ENCODE peak calls at places on chromosomes 13 and 19, in seven cellular contexts. M is H9, D is mesendoderm, P is IMR-90, T is neuronal stem cell, Q is H1, L is mesenchymal stem cell. E is an unnamed sample.
A peak's percentile ranks its signal among the peaks of the same experiment; 100 is the strongest.

GRCh38 chr13:53242015-53242414 is 213.4 kb downstream of the OLFM4 start:
- DNase-seq in M (no peak), D (no peak), P (no peak), T (no peak), Q (no peak), L (no peak), E (no peak)

GRCh38 chr19:6239401-6239844 is 40.4 kb downstream of the MLLT1 start:
- DNase-seq in M (no peak), D (no peak), P (peak; percentile 16), T (no peak), Q (no peak), L (no peak), E (no peak)

GRCh38 chr19:5987077-5987818 is 9.3 kb upstream of the RANBP3 start:
- DNase-seq in M (peak; percentile 78), D (peak; percentile 84), P (peak; percentile 77), T (peak; percentile 71), Q (peak; percentile 87), L (peak; percentile 77), E (peak; percentile 67)

GRCh38 chr13:60043262-60043661 is 120.5 kb downstream of the DIAPH3 start:
- DNase-seq in M (no peak), D (no peak), P (peak; percentile 4), T (no peak), Q (no peak), L (peak; percentile 8), E (no peak)

GRCh38 chr19:51295382-51296126 is 15.9 kb upstream of the IGLON5 start:
- DNase-seq in M (peak; percentile 74), D (peak; percentile 55), P (no peak), T (no peak), Q (peak; percentile 59), L (no peak), E (no peak)

GRCh38 chr13:28753208-28753892 is 34.6 kb upstream of the SLC46A3 start:
- DNase-seq in M (peak; percentile 79), D (peak; percentile 97), P (peak; percentile 91), T (no peak), Q (peak; percentile 50), L (peak; percentile 92), E (peak; percentile 95)

GRCh38 chr13:110304256-110304655 is 2.7 kb downstream of the COL4A1 start:
- DNase-seq in M (peak; percentile 14), D (no peak), P (peak; percentile 70), T (no peak), Q (no peak), L (peak; percentile 84), E (peak; percentile 86)

GRCh38 chr13:36282818-36283432 is 14.7 kb downstream of the CCDC169 start:
- DNase-seq in M (no peak), D (peak; percentile 45), P (peak; percentile 57), T (peak; percentile 12), Q (no peak), L (peak; percentile 50), E (no peak)

GRCh38 chr13:77853701-77854100 is 64.9 kb downstream of the EDNRB start:
- DNase-seq in M (peak; percentile 59), D (peak; percentile 90), P (no peak), T (peak; percentile 86), Q (no peak), L (no peak), E (no peak)

GRCh38 chr19:40417714-40417996 is 4.5 kb upstream of the PRX start:
- DNase-seq in M (no peak), D (no peak), P (no peak), T (no peak), Q (no peak), L (no peak), E (no peak)

GRCh38 chr13:105395041-105395440 is 1140.4 kb downstream of the EFNB2 start:
- DNase-seq in M (no peak), D (no peak), P (peak; percentile 9), T (no peak), Q (no peak), L (no peak), E (no peak)

GRCh38 chr13:70623260-70623659 is 515.0 kb upstream of the KLHL1 start:
- DNase-seq in M (no peak), D (no peak), P (peak; percentile 0), T (no peak), Q (no peak), L (peak; percentile 18), E (no peak)

GRCh38 chr19:55370305-55370988 is at the start of gene IL11:
- DNase-seq in M (no peak), D (peak; percentile 73), P (peak; percentile 78), T (no peak), Q (no peak), L (peak; percentile 84), E (no peak)

GRCh38 chr13:32889986-32890565 is 126.1 kb upstream of the KL start:
- DNase-seq in M (no peak), D (no peak), P (no peak), T (no peak), Q (no peak), L (peak; percentile 28), E (peak; percentile 80)

GRCh38 chr13:30738526-30738925 is 3.2 kb downstream of the ALOX5AP start:
- DNase-seq in M (peak; percentile 34), D (no peak), P (no peak), T (no peak), Q (no peak), L (no peak), E (peak; percentile 59)

GRCh38 chr19:13029893-13030292 is 34.6 kb downstream of the NFIX start:
- DNase-seq in M (peak; percentile 63), D (no peak), P (no peak), T (no peak), Q (peak; percentile 73), L (no peak), E (no peak)

GRCh38 chr13:57527114-57527770 is 104.3 kb upstream of the PCDH17 start:
- DNase-seq in M (no peak), D (no peak), P (no peak), T (no peak), Q (no peak), L (no peak), E (no peak)

GRCh38 chr13:31530883-31531282 is 208.4 kb upstream of the RXFP2 start:
- DNase-seq in M (no peak), D (no peak), P (no peak), T (no peak), Q (no peak), L (no peak), E (no peak)

DNA sequence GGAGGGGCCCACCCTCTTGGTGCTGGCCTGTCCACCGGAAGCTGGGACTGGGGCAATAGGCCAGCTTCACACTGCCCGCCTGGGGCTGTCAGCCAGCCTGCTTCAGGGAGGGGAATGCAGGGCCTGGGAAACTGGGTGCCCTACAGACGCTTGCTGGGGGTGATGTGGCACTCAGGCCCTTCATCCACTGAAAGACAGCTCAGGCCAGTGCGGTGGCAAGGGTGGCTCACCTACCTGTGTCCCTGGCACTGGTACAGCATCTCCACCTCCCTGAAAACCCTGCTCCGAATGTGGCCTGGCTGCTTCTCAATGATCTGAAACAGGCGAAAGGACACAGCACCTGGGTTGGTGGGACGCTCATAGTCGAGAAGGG is 7.8 kb downstream of the MKNK2 start:
- DNase-seq in M (no peak), D (no peak), P (no peak), T (no peak), Q (peak; percentile 49), L (no peak), E (no peak)
- H3K4me1 ChIP-seq in M (no peaks in the 10 kb centered on the region), D (peaks cover 2% of the 10 kb centered on the region), P (peaks cover 22% of the 10 kb centered on the region), T (no peaks in the 10 kb centered on the region), Q (peaks cover 13% of the 10 kb centered on the region), L (peaks cover 66% of the 10 kb centered on the region), E (peaks cover 17% of the 10 kb centered on the region)

GRCh38 chr13:78960881-78961280 is 301.9 kb upstream of the OBI1 start:
- DNase-seq in M (peak; percentile 24), D (no peak), P (no peak), T (no peak), Q (no peak), L (no peak), E (no peak)
- H2BK120ac ChIP-seq in M (no peak overlapping the region), D (no peak overlapping the region), P (no peak overlapping the region), T (no peak overlapping the region), Q (no peak overlapping the region), L (no peak overlapping the region), E (no peak overlapping the region)

GRCh38 chr19:10145031-10145430 is 25.3 kb upstream of the EIF3G start:
- DNase-seq in M (no peak), D (no peak), P (no peak), T (no peak), Q (no peak), L (no peak), E (no peak)
- H3K4me1 ChIP-seq in M (no peaks in the 10 kb centered on the region), D (no peaks in the 10 kb centered on the region), P (no peaks in the 10 kb centered on the region), T (no peaks in the 10 kb centered on the region), Q (no peaks in the 10 kb centered on the region), L (no peaks in the 10 kb centered on the region), E (no peaks in the 10 kb centered on the region)

GRCh38 chr19:2728783-2729387 is 7.7 kb upstream of the DIRAS1 start:
- DNase-seq in M (no peak), D (no peak), P (no peak), T (no peak), Q (no peak), L (no peak), E (no peak)
- H2BK120ac ChIP-seq in M (no peak overlapping the region), D (no peak overlapping the region), P (no peak overlapping the region), T (no peak overlapping the region), Q (no peak overlapping the region), L (no peak overlapping the region), E (no peak overlapping the region)

DNA sequence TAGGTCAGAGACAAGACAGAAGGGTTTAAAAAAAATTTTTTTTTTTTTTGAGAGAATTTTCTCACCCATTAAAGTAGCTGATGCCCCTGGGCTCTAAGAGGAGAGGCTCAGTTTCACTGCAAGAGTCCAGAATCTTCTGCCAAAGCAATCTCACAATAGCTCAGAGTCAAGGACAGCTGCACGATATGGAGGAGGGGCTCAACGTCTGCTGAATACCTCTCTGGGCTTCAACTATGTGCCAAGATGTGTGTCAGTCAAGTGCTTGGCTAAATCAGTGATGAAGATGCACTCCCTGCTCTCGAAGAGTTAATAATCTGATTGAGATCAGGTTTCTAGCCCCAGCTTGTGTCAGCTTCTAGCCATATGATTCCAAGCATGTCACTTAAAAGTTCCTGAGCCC is 46.9 kb downstream of the KLF12 start:
- DNase-seq in M (no peak), D (no peak), P (no peak), T (no peak), Q (no peak), L (no peak), E (no peak)
- H3K4me1 ChIP-seq in M (no peaks in the 10 kb centered on the region), D (peaks cover 3% of the 10 kb centered on the region), P (peaks cover 5% of the 10 kb centered on the region), T (peaks cover 9% of the 10 kb centered on the region), Q (no peaks in the 10 kb centered on the region), L (no peaks in the 10 kb centered on the region), E (no peaks in the 10 kb centered on the region)

GRCh38 chr19:30555075-30555787 is 183.0 kb downstream of the ZNF536 start:
- DNase-seq in M (no peak), D (peak; percentile 61), P (no peak), T (no peak), Q (no peak), L (no peak), E (no peak)
- H2BK120ac ChIP-seq in M (no peak overlapping the region), D (no peak overlapping the region), P (no peak overlapping the region), T (no peak overlapping the region), Q (no peak overlapping the region), L (no peak overlapping the region), E (no peak overlapping the region)

DNA sequence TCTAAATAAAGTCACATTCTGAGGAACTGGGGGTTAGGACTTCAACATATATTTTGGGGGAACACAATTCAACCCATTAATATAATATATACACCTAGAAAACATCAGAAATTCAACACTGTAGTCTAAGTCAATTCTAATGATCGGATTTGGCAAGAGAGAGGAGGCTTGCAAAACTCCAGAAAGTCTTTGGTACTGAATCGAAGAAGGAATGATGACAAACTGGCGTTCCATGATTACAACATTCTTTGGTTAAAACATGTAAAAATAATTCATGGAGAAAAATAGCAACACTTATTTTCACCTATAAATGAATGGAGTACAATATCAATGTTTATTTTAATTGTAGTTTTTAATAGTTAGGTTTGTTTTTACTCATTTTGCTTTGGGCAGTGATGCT is 62.4 kb downstream of the MBNL2 start:
- DNase-seq in M (no peak), D (no peak), P (peak; percentile 50), T (no peak), Q (no peak), L (no peak), E (peak; percentile 72)
- H3K4me1 ChIP-seq in M (no peaks in the 10 kb centered on the region), D (no peaks in the 10 kb centered on the region), P (peaks cover 18% of the 10 kb centered on the region), T (no peaks in the 10 kb centered on the region), Q (no peaks in the 10 kb centered on the region), L (peaks cover 12% of the 10 kb centered on the region), E (peaks cover 2% of the 10 kb centered on the region)

E was measured in trophoblast cell.